ENCODE peak calls at places on chromosome 14, in eight cellular contexts. G, K, P, B, Y, S, T and F are unnamed samples.

GRCh38 chr14:100416921-100417451 is 93.8 kb downstream of the SLC25A47 start:
- DNase-seq in G (peak; percentile 29), K (no peak), P (no peak), B (peak; percentile 72), Y (no peak), S (peak; percentile 70), T (no peak), F (no peak)

GRCh38 chr14:29242755-29243340 is 476.3 kb downstream of the FOXG1 start:
- DNase-seq in G (peak; percentile 65), K (no peak), P (no peak), B (no peak), Y (no peak), S (no peak), T (no peak), F (no peak)

GRCh38 chr14:73462078-73462715 is 3.9 kb upstream of the NUMB start:
- DNase-seq in G (peak; percentile 67), K (no peak), P (no peak), B (no peak), Y (no peak), S (peak; percentile 20), T (peak; percentile 92), F (no peak)

GRCh38 chr14:86333506-86333905 is 803.6 kb downstream of the FLRT2 start:
- DNase-seq in G (peak; percentile 1), K (no peak), P (no peak), B (no peak), Y (no peak), S (no peak), T (no peak), F (no peak)

GRCh38 chr14:22977684-22978486 is 4.5 kb downstream of the AJUBA start:
- DNase-seq in G (peak; percentile 79), K (no peak), P (no peak), B (peak; percentile 90), Y (no peak), S (peak; percentile 67), T (peak; percentile 69), F (no peak)

GRCh38 chr14:28661171-28661772 is 105.3 kb upstream of the FOXG1 start:
- DNase-seq in G (peak; percentile 80), K (no peak), P (no peak), B (no peak), Y (no peak), S (peak; percentile 87), T (no peak), F (no peak)

GRCh38 chr14:92649934-92650545 is 98.4 kb downstream of the LGMN start:
- DNase-seq in G (peak; percentile 97), K (no peak), P (no peak), B (no peak), Y (no peak), S (peak; percentile 89), T (peak; percentile 57), F (peak; percentile 37)

GRCh38 chr14:69101331-69101826 is 51.5 kb downstream of the DCAF5 start:
- DNase-seq in G (peak; percentile 95), K (no peak), P (no peak), B (no peak), Y (no peak), S (peak; percentile 90), T (no peak), F (no peak)

GRCh38 chr14:55062517-55063351 is 11.3 kb downstream of the MAPK1IP1L start:
- DNase-seq in G (no peak), K (no peak), P (no peak), B (no peak), Y (no peak), S (no peak), T (no peak), F (no peak)

GRCh38 chr14:51529731-51530130 is 122.0 kb upstream of the FRMD6 start:
- DNase-seq in G (no peak), K (no peak), P (no peak), B (no peak), Y (no peak), S (no peak), T (no peak), F (no peak)

GRCh38 chr14:69268763-69269162 is 8.8 kb downstream of the GALNT16 start:
- DNase-seq in G (peak; percentile 37), K (no peak), P (no peak), B (no peak), Y (no peak), S (peak; percentile 73), T (no peak), F (no peak)

GRCh38 chr14:55221186-55221585 is 29.8 kb upstream of the DLGAP5 start:
- DNase-seq in G (peak; percentile 67), K (no peak), P (no peak), B (no peak), Y (no peak), S (peak; percentile 70), T (no peak), F (no peak)

GRCh38 chr14:78022059-78022458 is 148.1 kb upstream of the NRXN3 start:
- DNase-seq in G (peak; percentile 20), K (no peak), P (peak; percentile 20), B (no peak), Y (peak; percentile 8), S (peak; percentile 75), T (peak; percentile 67), F (no peak)

GRCh38 chr14:79516009-79516408 is 695.3 kb downstream of the DIO2 start:
- DNase-seq in G (no peak), K (no peak), P (no peak), B (no peak), Y (no peak), S (no peak), T (no peak), F (no peak)

GRCh38 chr14:51929156-51929555 is 60.2 kb upstream of the RTRAF start:
- DNase-seq in G (peak; percentile 44), K (no peak), P (no peak), B (no peak), Y (no peak), S (no peak), T (no peak), F (no peak)

GRCh38 chr14:35050652-35051051 is 4.6 kb downstream of the FAM177A1 start:
- DNase-seq in G (peak; percentile 83), K (no peak), P (no peak), B (no peak), Y (no peak), S (peak; percentile 13), T (no peak), F (no peak)

GRCh38 chr14:76870146-76870545 is 43.9 kb downstream of the LRRC74A start:
- DNase-seq in G (no peak), K (no peak), P (no peak), B (no peak), Y (no peak), S (no peak), T (no peak), F (no peak)